ENCODE peak calls at places on chromosomes 13 and 19, in ten cellular contexts. D is tibial artery, F is heart left ventricle, N is AG10803, X is PC-9, E is uterus, A is ascending aorta, H is trophoblast cell, Y is fibroblast of mammary gland, V is cardiac muscle cell. G is an unnamed sample.

GRCh38 chr13:84994582-84994981 is 804.6 kb downstream of the SLITRK6 start:
- DNase-seq in D (no peak), F (no peak), N (no peak), X (no peak), E (no peak), A (no peak), H (no peak), Y (no peak), V (no peak), G (no peak)

GRCh38 chr13:94327318-94327717 is 152.2 kb downstream of the DCT start:
- DNase-seq in D (no peak), F (no peak), N (no peak), X (no peak), E (no peak), A (no peak), H (no peak), Y (no peak), V (no peak), G (no peak)

GRCh38 chr13:103097366-103097928 is 31.2 kb upstream of the SLC10A2 start:
- DNase-seq in D (no peak), F (no peak), N (no peak), X (no peak), E (no peak), A (no peak), H (no peak), Y (no peak), V (no peak), G (no peak)

GRCh38 chr19:13964776-13965175 is 12.5 kb downstream of the DCAF15 start:
- DNase-seq in D (no peak), F (no peak), N (peak), X (no peak), E (no peak), A (no peak), H (no peak), Y (peak), V (no peak), G (no peak)

GRCh38 chr19:46289724-46290619 is 6.9 kb upstream of the HIF3A start:
- DNase-seq in D (no peak), F (no peak), N (no peak), X (no peak), E (no peak), A (no peak), H (no peak), Y (no peak), V (no peak), G (no peak)

GRCh38 chr19:48780684-48781391 is 25.5 kb downstream of the FGF21 start:
- DNase-seq in D (no peak), F (no peak), N (peak), X (peak), E (peak), A (no peak), H (peak), Y (peak), V (no peak), G (no peak)

GRCh38 chr19:4676955-4677731 is 7.0 kb upstream of the MYDGF start:
- DNase-seq in D (no peak), F (peak), N (peak), X (no peak), E (no peak), A (no peak), H (peak), Y (peak), V (peak), G (no peak)

GRCh38 chr13:40102854-40103253 is 447.4 kb downstream of the COG6 start:
- DNase-seq in D (no peak), F (no peak), N (peak), X (no peak), E (peak), A (no peak), H (no peak), Y (peak), V (no peak), G (peak)

GRCh38 chr13:31394491-31394890 is 194.7 kb downstream of the B3GLCT start:
- DNase-seq in D (no peak), F (no peak), N (peak), X (no peak), E (no peak), A (no peak), H (no peak), Y (no peak), V (no peak), G (no peak)

GRCh38 chr19:23817519-23817918 is 58.8 kb upstream of the ZNF681 start:
- DNase-seq in D (no peak), F (no peak), N (no peak), X (no peak), E (peak), A (no peak), H (peak), Y (peak), V (peak), G (no peak)

GRCh38 chr19:28794301-28794700 is 418.6 kb downstream of the UQCRFS1 start:
- DNase-seq in D (no peak), F (no peak), N (no peak), X (no peak), E (no peak), A (no peak), H (no peak), Y (no peak), V (no peak), G (no peak)
- H3K4me3 ChIP-seq in D (no peak), F (peak), N (no peak), X (no peak), E (no peak), A (no peak), H (no peak), Y (no peak), V (peak), G (no peak)

GRCh38 chr13:44435142-44435982 is 61.7 kb downstream of the SERP2 start:
- DNase-seq in D (peak), F (peak), N (peak), X (peak), E (peak), A (peak), H (peak), Y (peak), V (peak), G (peak)

GRCh38 chr13:44431150-44431549 is 57.5 kb downstream of the SERP2 start:
- DNase-seq in D (no peak), F (no peak), N (no peak), X (no peak), E (no peak), A (no peak), H (peak), Y (no peak), V (peak), G (no peak)

GRCh38 chr13:44433863-44434262 is 60.2 kb downstream of the SERP2 start:
- DNase-seq in D (no peak), F (no peak), N (no peak), X (no peak), E (no peak), A (no peak), H (no peak), Y (no peak), V (no peak), G (no peak)

GRCh38 chr13:44434441-44435141 is 61.0 kb downstream of the SERP2 start:
- DNase-seq in D (no peak), F (no peak), N (no peak), X (no peak), E (no peak), A (no peak), H (no peak), Y (no peak), V (no peak), G (no peak)

DNA sequence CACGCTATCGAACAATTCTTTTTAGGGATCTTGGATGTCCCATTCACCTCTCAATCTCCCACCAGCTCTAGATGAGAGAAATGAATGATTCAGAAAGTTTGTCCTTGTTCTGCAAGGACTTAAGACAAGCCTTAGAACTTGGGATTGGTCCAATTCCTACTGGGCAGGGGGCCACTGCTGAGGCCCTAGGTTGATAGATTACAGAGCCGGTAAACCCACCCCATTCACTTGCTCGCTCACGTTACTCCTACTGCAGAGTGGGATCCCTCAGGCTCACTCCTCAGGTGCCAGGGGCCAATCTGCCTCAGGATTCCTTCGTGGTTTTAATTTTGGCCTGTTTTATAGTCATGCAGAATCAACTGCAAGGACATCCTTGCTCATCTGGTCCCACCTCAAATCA is 59.0 kb downstream of the SERP2 start:
- DNase-seq in D (no peak), F (no peak), N (no peak), X (no peak), E (no peak), A (no peak), H (no peak), Y (peak), V (no peak), G (no peak)
- H3K4me3 ChIP-seq in D (peak), F (no peak), N (no peak), X (no peak), E (no peak), A (no peak), H (no peak), Y (no peak), V (peak), G (no peak)

DNA sequence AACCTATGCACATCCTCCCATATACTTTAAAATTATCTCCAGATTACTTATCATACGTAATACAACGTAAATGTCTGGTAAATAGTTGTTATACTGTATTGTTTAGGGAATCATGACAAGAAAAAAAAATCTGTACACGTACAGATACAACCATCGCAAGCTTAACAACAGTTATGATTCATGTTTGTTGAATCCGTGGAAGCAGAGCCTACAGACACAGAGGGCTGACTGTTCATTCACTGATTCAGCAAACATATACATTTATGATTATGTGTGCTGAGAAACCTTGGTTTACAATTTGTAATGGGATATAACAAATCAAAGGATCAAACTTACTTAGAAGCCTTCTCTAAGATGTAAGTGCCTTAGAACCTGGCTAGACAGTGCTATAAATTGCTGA is 1.5 kb downstream of the ZNF260 start:
- DNase-seq in D (no peak), F (no peak), N (no peak), X (no peak), E (no peak), A (no peak), H (no peak), Y (no peak), V (no peak), G (no peak)
- H3K4me3 ChIP-seq in D (no peak), F (peak), N (no peak), X (peak), E (no peak), A (no peak), H (no peak), Y (no peak), V (peak), G (no peak)

DNA sequence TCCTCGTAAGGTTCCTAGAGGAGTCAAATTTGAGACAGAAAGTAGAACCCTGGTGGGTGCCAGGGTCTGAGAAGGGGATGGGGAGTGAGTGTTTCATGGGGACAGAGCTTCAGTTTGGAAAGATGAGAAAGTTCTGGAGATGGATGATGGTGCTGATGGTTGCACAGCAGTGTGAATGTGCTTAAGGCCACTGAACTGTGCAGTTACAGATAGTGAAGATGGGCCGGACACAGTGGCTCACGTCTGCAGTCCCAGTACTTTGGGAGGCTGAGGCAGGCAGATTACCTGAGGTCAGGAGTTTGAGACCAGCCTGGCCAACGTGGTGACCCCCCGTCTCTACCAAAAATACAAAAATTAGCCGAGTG is 917 bp downstream of the SPC24 start:
- DNase-seq in D (no peak), F (no peak), N (no peak), X (peak), E (no peak), A (no peak), H (no peak), Y (no peak), V (no peak), G (no peak)
- H3K4me3 ChIP-seq in D (no peak), F (no peak), N (peak), X (peak), E (no peak), A (no peak), H (no peak), Y (peak), V (peak), G (peak)

G was measured in RWPE2.